ENCODE peak calls at places on chromosomes 3 and 15, in six cellular contexts. N, K, Z, A, T and R are unnamed samples.

GRCh38 chr3:188754286-188754685 is 417.5 kb upstream of the TPRG1 start:
- DNase-seq in N (no peak), Z (no peak), A (no peak), K (no peak), T (no peak), R (no peak)

GRCh38 chr3:195891431-195892104 is 16.8 kb downstream of the TNK2 start:
- DNase-seq in T (no peak), K (no peak), Z (no peak), A (no peak), N (no peak), R (no peak)

GRCh38 chr3:55826097-55826496 is 339.0 kb upstream of the WNT5A start:
- DNase-seq in A (no peak), T (no peak), Z (no peak), K (no peak), N (no peak), R (no peak)

GRCh38 chr3:129627350-129628168 is 21.1 kb upstream of the PLXND1 start:
- DNase-seq in K (no peak), Z (peak; percentile 45), T (peak; percentile 77), A (peak; percentile 94), N (peak; percentile 89), R (peak; percentile 90)

GRCh38 chr3:38541800-38542199 is 45.7 kb downstream of the EXOG start:
- DNase-seq in T (no peak), N (no peak), K (no peak), Z (no peak), A (peak; percentile 41), R (no peak)

GRCh38 chr15:95497681-95498080 is 832.8 kb upstream of the NR2F2 start:
- DNase-seq in T (no peak), N (no peak), K (no peak), A (no peak), Z (no peak), R (no peak)

GRCh38 chr3:141602706-141603105 is 115.9 kb downstream of the RASA2 start:
- DNase-seq in K (no peak), T (no peak), N (no peak), Z (no peak), A (no peak), R (no peak)

GRCh38 chr15:90762109-90762508 is 45.0 kb downstream of the BLM start:
- DNase-seq in N (no peak), K (no peak), T (no peak), Z (no peak), A (peak; percentile 94), R (no peak)

GRCh38 chr3:162398554-162398953 is 901.9 kb downstream of the OTOL1 start:
- DNase-seq in N (no peak), A (no peak), Z (no peak), K (no peak), T (no peak), R (no peak)

GRCh38 chr15:55457401-55458022 is 49.2 kb downstream of the PIERCE2 start:
- DNase-seq in A (no peak), T (no peak), N (no peak), Z (no peak), K (no peak), R (no peak)

GRCh38 chr3:121231872-121232271 is 313.9 kb downstream of the POLQ start:
- DNase-seq in A (no peak), Z (no peak), K (no peak), T (no peak), N (no peak), R (no peak)

GRCh38 chr15:61200626-61201025 is 28.5 kb downstream of the RORA start:
- DNase-seq in N (no peak), Z (no peak), T (no peak), K (no peak), A (no peak), R (no peak)

GRCh38 chr3:150793641-150794040 is 30.7 kb upstream of the SIAH2 start:
- DNase-seq in T (peak; percentile 32), N (no peak), A (no peak), K (no peak), Z (no peak), R (no peak)

GRCh38 chr3:4474683-4475490 is 7.8 kb upstream of the SUMF1 start:
- DNase-seq in K (peak; percentile 63), Z (peak; percentile 81), N (peak; percentile 16), T (no peak), A (peak; percentile 96), R (peak; percentile 97)

GRCh38 chr3:112555535-112556170 is 6.1 kb downstream of the ATG3 start:
- DNase-seq in N (no peak), T (no peak), K (no peak), Z (no peak), A (no peak), R (peak; percentile 40)

GRCh38 chr3:149717391-149718056 is 34.8 kb downstream of the COMMD2 start:
- DNase-seq in A (peak; percentile 61), N (peak; percentile 83), K (peak; percentile 49), T (peak; percentile 51), Z (no peak), R (peak; percentile 87)

GRCh38 chr15:43516185-43516584 is 1.2 kb upstream of the MAP1A start:
- DNase-seq in N (no peak), A (no peak), Z (no peak), K (peak; percentile 27), T (no peak), R (no peak)

GRCh38 chr3:13932578-13933295 is 52.9 kb upstream of the WNT7A start:
- DNase-seq in T (no peak), K (peak; percentile 18), Z (no peak), A (no peak), N (no peak), R (no peak)
- TF ChIP-seq MYC in T (no peak), K (no peak), Z (no peak), A (no peak), N (no peak), R (no peak)

GRCh38 chr15:71888797-71889196 is 78.4 kb downstream of the NR2E3 start:
- DNase-seq in A (peak; percentile 1), T (no peak), Z (peak; percentile 56), K (no peak), N (no peak), R (no peak)
- TF ChIP-seq MYC in A (no peak), T (no peak), Z (no peak), K (no peak), N (no peak), R (no peak)

DNA sequence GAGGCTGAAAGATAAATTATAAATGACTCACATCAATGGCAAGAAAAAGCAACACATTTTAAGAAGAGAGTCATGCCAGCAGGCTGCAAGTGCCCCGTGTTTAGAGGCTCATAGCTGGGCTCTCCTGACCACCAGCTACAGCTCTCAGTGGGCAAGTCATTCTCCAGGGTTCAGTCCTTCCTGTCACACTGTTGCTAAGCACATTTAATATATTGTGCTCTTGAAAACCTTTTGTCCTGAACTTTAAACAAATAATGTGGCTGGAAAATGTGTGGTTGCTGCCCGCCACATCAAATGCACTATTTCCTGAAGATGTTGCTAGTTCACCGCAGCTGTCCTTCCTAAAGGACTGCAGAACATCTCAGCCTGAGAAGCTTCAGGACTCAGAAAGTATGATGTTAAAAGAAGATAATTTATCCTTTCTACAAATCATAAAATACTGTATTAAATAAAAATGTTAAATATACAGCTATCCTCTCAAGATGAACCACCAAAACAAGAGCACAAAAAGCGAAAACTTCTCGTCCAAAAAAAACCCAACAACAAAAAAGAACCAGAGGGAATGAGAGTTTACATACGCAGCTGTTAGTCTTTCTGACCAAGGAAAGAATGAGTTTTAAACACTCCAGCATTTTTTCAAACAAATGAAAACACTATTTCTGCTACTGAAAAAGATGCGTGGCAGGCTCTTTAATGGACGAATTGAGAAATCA is 956 bp downstream of the TARS3 start:
- DNase-seq in T (no peak), A (peak; percentile 63), K (peak; percentile 23), N (no peak), Z (peak; percentile 82), R (peak; percentile 32)
- TF ChIP-seq MYC in T (no peak), A (no peak), K (no peak), N (no peak), Z (no peak), R (no peak)

DNA sequence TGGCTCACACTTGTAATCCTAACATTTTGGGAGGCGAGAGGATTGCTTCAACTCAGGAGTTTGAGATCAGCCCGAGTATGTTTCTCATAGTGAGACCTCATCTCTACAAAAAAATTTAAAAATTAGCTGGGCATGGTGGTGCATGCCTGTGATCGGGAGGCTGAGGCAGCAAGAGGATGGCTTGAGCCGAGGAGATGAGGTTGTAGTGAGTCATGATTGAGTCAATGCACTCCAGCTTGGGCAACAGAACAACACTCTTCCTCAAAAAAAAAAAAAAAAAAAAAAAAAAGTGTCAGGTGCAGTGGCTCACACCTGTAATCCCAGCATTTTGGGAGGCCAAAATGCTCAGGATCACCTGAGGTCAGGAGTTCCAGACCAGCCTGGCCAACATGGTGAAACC is 2.4 kb downstream of the RPL39L start:
- DNase-seq in T (no peak), A (peak; percentile 60), N (no peak), K (no peak), Z (no peak), R (no peak)
- TF ChIP-seq MYC in T (no peak), A (no peak), N (no peak), K (no peak), Z (no peak), R (no peak)

DNA sequence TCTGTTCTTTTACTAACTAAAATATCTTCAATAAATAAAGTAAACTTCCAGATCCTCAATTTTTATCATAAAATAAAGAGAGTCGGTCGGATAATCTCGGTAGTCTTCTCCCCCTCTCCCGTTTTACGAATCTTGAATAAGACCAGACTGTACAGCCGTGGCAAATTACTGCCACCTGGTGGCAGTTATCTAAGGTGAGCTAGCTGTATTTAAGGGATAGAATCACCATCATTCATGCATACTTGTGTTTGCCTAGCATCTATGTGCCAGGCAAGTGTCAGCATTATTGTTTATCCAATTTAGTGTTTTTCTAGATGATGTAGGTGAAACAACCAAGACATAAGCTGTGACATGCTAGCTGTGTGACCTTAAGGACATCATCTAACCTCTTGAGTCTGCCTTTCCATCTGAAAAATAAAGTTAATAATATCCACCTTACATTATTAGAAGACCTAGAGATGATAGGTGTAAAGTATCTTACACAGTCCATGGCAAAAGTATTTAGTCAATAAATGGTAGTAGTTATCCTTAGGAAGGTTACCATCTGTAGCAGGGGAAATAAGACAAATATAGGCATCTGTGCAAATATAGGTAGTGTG is 21.3 kb downstream of the DUT start:
- DNase-seq in K (peak; percentile 83), T (peak; percentile 72), Z (no peak), A (peak; percentile 73), N (peak; percentile 71), R (peak; percentile 67)
- TF ChIP-seq MYC in K (no peak), T (no peak), Z (no peak), A (no peak), N (no peak), R (no peak)

DNA sequence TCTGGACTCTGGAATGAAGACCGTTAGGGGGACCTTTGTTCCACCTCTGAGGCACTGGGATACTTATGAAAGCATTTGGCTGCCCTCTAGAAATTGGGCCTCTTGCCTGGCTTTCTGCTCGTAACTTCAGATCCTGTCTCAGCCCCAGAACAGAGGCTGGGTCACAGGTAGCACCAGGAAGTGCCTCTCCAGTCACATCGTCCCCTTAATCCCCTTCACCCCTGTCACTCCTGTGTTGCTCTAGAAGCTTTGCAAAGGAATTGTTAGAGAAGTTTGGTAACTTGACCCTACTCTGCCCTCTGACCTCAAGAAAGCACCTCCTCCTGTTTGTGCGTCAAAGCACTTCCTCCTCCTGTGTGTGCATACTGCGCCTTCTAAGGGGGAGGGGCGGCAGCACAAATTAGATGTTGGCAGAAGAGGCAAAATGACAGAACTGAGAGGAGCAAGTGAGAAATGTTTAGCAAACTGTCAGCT is 76.0 kb downstream of the LARS2 start:
- DNase-seq in Z (no peak), K (peak; percentile 88), N (peak; percentile 5), T (no peak), A (peak; percentile 75), R (peak; percentile 4)
- TF ChIP-seq MYC in Z (no peak), K (no peak), N (no peak), T (no peak), A (no peak), R (no peak)